ENCODE peak calls at places on chromosomes 11 and 22, in ten cellular contexts. B is NB4; M is stimulated activated CD4-positive, alpha-beta T cell treated with anti-CD3 and anti-CD28 coated beads, TNF-alpha, amount 100 ng/mL, for 48 hours; V is SW 1271; R is non-pigmented ciliary epithelial cell; Y is choroid plexus epithelial cell; F is left colon; L is left ventricle myocardium inferior; G is activated naive CD4-positive, alpha-beta T cell; Z is right lobe of liver. E is an unnamed sample.

GRCh38 chr11:96622026-96622634 is 232.3 kb downstream of the JRKL start:
- DNase-seq in B (no peak), M (no peak), V (no peak), R (no peak), Y (no peak), F (no peak), L (no peak), G (no peak), Z (no peak), E (no peak)

GRCh38 chr11:19929147-19929546 is 216.5 kb downstream of the NAV2 start:
- DNase-seq in B (no peak), M (no peak), V (no peak), R (no peak), Y (peak), F (no peak), L (no peak), G (no peak), Z (no peak), E (no peak)

GRCh38 chr11:116641561-116642045 is 131.2 kb downstream of the BUD13 start:
- DNase-seq in B (peak), M (peak), V (no peak), R (no peak), Y (peak), F (no peak), L (peak), G (no peak), Z (peak), E (peak)

GRCh38 chr11:14073821-14074529 is 111.5 kb downstream of the SPON1 start:
- DNase-seq in B (no peak), M (no peak), V (no peak), R (no peak), Y (no peak), F (no peak), L (no peak), G (no peak), Z (no peak), E (no peak)

GRCh38 chr11:122309262-122309925 is 193.4 kb upstream of the BLID start:
- DNase-seq in B (peak), M (no peak), V (no peak), R (peak), Y (peak), F (no peak), L (no peak), G (no peak), Z (no peak), E (no peak)

GRCh38 chr11:106787454-106787853 is 230.8 kb downstream of the GUCY1A2 start:
- DNase-seq in B (no peak), M (no peak), V (no peak), R (no peak), Y (no peak), F (no peak), L (no peak), G (no peak), Z (no peak), E (no peak)

GRCh38 chr11:111541209-111542061 is 915 bp downstream of the LAYN start:
- DNase-seq in B (peak), M (no peak), V (no peak), R (no peak), Y (peak), F (no peak), L (peak), G (no peak), Z (peak), E (peak)

GRCh38 chr11:119520966-119521365 is 98.0 kb upstream of the THY1 start:
- DNase-seq in B (no peak), M (no peak), V (no peak), R (no peak), Y (no peak), F (no peak), L (no peak), G (no peak), Z (no peak), E (no peak)

GRCh38 chr22:49266561-49267519 is 560.8 kb downstream of the BRD1 start:
- DNase-seq in B (no peak), M (no peak), V (no peak), R (no peak), Y (no peak), F (peak), L (no peak), G (no peak), Z (no peak), E (no peak)

GRCh38 chr11:1531418-1531817 is 40.7 kb downstream of the DUSP8 start:
- DNase-seq in B (no peak), M (no peak), V (no peak), R (no peak), Y (no peak), F (no peak), L (no peak), G (no peak), Z (no peak), E (no peak)

GRCh38 chr11:117597083-117597482 is 199.9 kb downstream of the DSCAML1 start:
- DNase-seq in B (peak), M (peak), V (no peak), R (no peak), Y (peak), F (no peak), L (peak), G (peak), Z (no peak), E (no peak)

GRCh38 chr11:133343951-133344350 is 188.3 kb downstream of the OPCML start:
- DNase-seq in B (peak), M (no peak), V (no peak), R (peak), Y (no peak), F (no peak), L (no peak), G (no peak), Z (no peak), E (no peak)

GRCh38 chr11:68002943-68003845 is 703 bp downstream of the UNC93B1 start:
- DNase-seq in B (peak), M (no peak), V (no peak), R (no peak), Y (no peak), F (no peak), L (no peak), G (no peak), Z (peak), E (peak)

GRCh38 chr11:119689318-119689717 is 39.7 kb downstream of the NECTIN1 start:
- DNase-seq in B (no peak), M (no peak), V (no peak), R (no peak), Y (no peak), F (no peak), L (no peak), G (no peak), Z (no peak), E (no peak)

GRCh38 chr22:31337178-31337577 is 9.0 kb downstream of the PATZ1 start:
- DNase-seq in B (no peak), M (peak), V (no peak), R (no peak), Y (peak), F (no peak), L (no peak), G (no peak), Z (peak), E (no peak)

GRCh38 chr22:19855504-19856409 is 1.1 kb upstream of the GNB1L start:
- DNase-seq in B (peak), M (peak), V (peak), R (no peak), Y (peak), F (no peak), L (no peak), G (no peak), Z (peak), E (no peak)

GRCh38 chr11:69595805-69596665 is 44.9 kb upstream of the CCND1 start:
- DNase-seq in B (no peak), M (no peak), V (no peak), R (no peak), Y (no peak), F (no peak), L (no peak), G (no peak), Z (no peak), E (no peak)

GRCh38 chr22:50630376-50630775 is 2.4 kb upstream of the ARSA start:
- DNase-seq in B (no peak), M (no peak), V (no peak), R (no peak), Y (no peak), F (no peak), L (no peak), G (no peak), Z (no peak), E (no peak)

GRCh38 chr11:96990934-96991333 is 601.1 kb downstream of the JRKL start:
- DNase-seq in B (no peak), M (no peak), V (no peak), R (no peak), Y (no peak), F (no peak), L (no peak), G (no peak), Z (no peak), E (no peak)

E was measured in D341Med.